ENCODE peak calls at places on chromosomes 5 and 9, in nine cellular contexts. N, Q, L, G, R, X, I, E and O are unnamed samples.

GRCh38 chr9:21852751-21853150 is 50.3 kb downstream of the MTAP start:
- DNase-seq in I (no peak), G (no peak), Q (no peak), R (no peak), X (no peak), N (no peak), L (no peak), E (no peak), O (no peak)

GRCh38 chr5:41641621-41642020 is 131.2 kb upstream of the PLCXD3 start:
- DNase-seq in I (no peak), L (no peak), Q (no peak), X (no peak), R (no peak), G (peak), E (no peak), N (peak), O (peak)

GRCh38 chr5:51398875-51399635 is 15.8 kb downstream of the ISL1 start:
- DNase-seq in R (no peak), Q (no peak), I (no peak), L (no peak), N (no peak), E (no peak), G (no peak), X (no peak), O (no peak)

GRCh38 chr5:153523831-153524230 is 33.4 kb downstream of the GRIA1 start:
- DNase-seq in E (no peak), Q (peak), L (peak), G (peak), R (no peak), X (no peak), I (peak), N (peak), O (peak)

GRCh38 chr5:177483994-177484901 is 10.8 kb upstream of the DBN1 start:
- DNase-seq in E (no peak), N (peak), Q (no peak), L (no peak), G (no peak), X (no peak), I (no peak), R (no peak), O (no peak)

GRCh38 chr5:179371123-179371515 is 25.9 kb upstream of the ADAMTS2 start:
- DNase-seq in X (no peak), I (no peak), G (peak), E (no peak), Q (no peak), L (no peak), R (no peak), N (no peak), O (no peak)

GRCh38 chr5:36305571-36306326 is 4.0 kb upstream of the RANBP3L start:
- DNase-seq in Q (peak), N (peak), R (no peak), X (peak), L (peak), G (no peak), I (peak), E (peak), O (peak)

GRCh38 chr9:81819859-81820546 is 108.2 kb upstream of the SPATA31D4 start:
- DNase-seq in R (no peak), L (peak), Q (no peak), I (no peak), N (no peak), X (no peak), G (peak), E (no peak), O (peak)

GRCh38 chr5:167511-167910 is 23.8 kb upstream of the LRRC14B start:
- DNase-seq in X (no peak), I (no peak), N (no peak), R (no peak), E (no peak), G (no peak), Q (no peak), L (peak), O (no peak)

GRCh38 chr5:34474573-34475021 is 181.5 kb upstream of the RAI14 start:
- DNase-seq in G (peak), L (peak), Q (no peak), X (peak), R (no peak), I (peak), E (no peak), N (peak), O (peak)

GRCh38 chr5:121031487-121031886 is 567.4 kb downstream of the PRR16 start:
- DNase-seq in N (no peak), Q (no peak), R (no peak), E (no peak), I (no peak), L (peak), X (no peak), G (no peak), O (peak)

GRCh38 chr9:127555830-127556820 is 56.0 kb upstream of the STXBP1 start:
- DNase-seq in I (peak), R (no peak), Q (peak), L (peak), N (peak), G (peak), X (no peak), E (no peak), O (peak)